ENCODE peak calls at places on chromosomes 5 and 9, in nine cellular contexts. One of them, this sample, is unnamed.

GRCh38 chr5:153881687-153882086 is 157.0 kb downstream of the FAM114A2 start:
- DNase-seq in sigmoid colon: no peak
- DNase-seq in Peyer's patch: no peak
- DNase-seq in HCT116: no peak
- DNase-seq in spleen: no peak
- DNase-seq in ovary: no peak
- DNase-seq in adrenal gland: no peak
- DNase-seq in uterus: no peak
- DNase-seq in A549: no peak
- DNase-seq in this sample: no peak

GRCh38 chr9:81380960-81381359 is 308.4 kb downstream of the TLE1 start:
- DNase-seq in adrenal gland: no peak
- DNase-seq in sigmoid colon: no peak
- DNase-seq in A549: no peak
- DNase-seq in spleen: no peak
- DNase-seq in ovary: no peak
- DNase-seq in uterus: no peak
- DNase-seq in Peyer's patch: no peak
- DNase-seq in HCT116: no peak
- DNase-seq in this sample: no peak

GRCh38 chr9:17783227-17783626 is 204.4 kb downstream of the SH3GL2 start:
- DNase-seq in HCT116: no peak
- DNase-seq in A549: no peak
- DNase-seq in ovary: no peak
- DNase-seq in spleen: no peak
- DNase-seq in uterus: no peak
- DNase-seq in Peyer's patch: no peak
- DNase-seq in adrenal gland: no peak
- DNase-seq in sigmoid colon: no peak
- DNase-seq in this sample: no peak

GRCh38 chr5:89583534-89583933 is 700.5 kb upstream of the MEF2C start:
- DNase-seq in Peyer's patch: no peak
- DNase-seq in ovary: no peak
- DNase-seq in adrenal gland: no peak
- DNase-seq in HCT116: no peak
- DNase-seq in spleen: no peak
- DNase-seq in A549: no peak
- DNase-seq in uterus: no peak
- DNase-seq in sigmoid colon: no peak
- DNase-seq in this sample: no peak

GRCh38 chr5:151072234-151073025 is 8.4 kb downstream of the TNIP1 start:
- DNase-seq in spleen: peak; percentile 11
- DNase-seq in sigmoid colon: no peak
- DNase-seq in Peyer's patch: no peak
- DNase-seq in uterus: no peak
- DNase-seq in HCT116: no peak
- DNase-seq in ovary: no peak
- DNase-seq in A549: peak; percentile 75
- DNase-seq in adrenal gland: no peak
- DNase-seq in this sample: no peak

GRCh38 chr5:173733831-173734491 is 117.5 kb upstream of the BOD1 start:
- DNase-seq in sigmoid colon: no peak
- DNase-seq in ovary: no peak
- DNase-seq in A549: no peak
- DNase-seq in HCT116: no peak
- DNase-seq in uterus: no peak
- DNase-seq in spleen: peak; percentile 82
- DNase-seq in Peyer's patch: no peak
- DNase-seq in adrenal gland: no peak
- DNase-seq in this sample: no peak

GRCh38 chr5:116652196-116652729 is 77.6 kb upstream of the SEMA6A start:
- DNase-seq in spleen: no peak
- DNase-seq in sigmoid colon: peak; percentile 72
- DNase-seq in ovary: no peak
- DNase-seq in A549: no peak
- DNase-seq in HCT116: peak; percentile 79
- DNase-seq in adrenal gland: no peak
- DNase-seq in Peyer's patch: no peak
- DNase-seq in uterus: peak; percentile 19
- DNase-seq in this sample: no peak

GRCh38 chr9:112764344-112764743 is 13.8 kb downstream of the SNX30 start:
- DNase-seq in spleen: no peak
- DNase-seq in HCT116: no peak
- DNase-seq in ovary: no peak
- DNase-seq in Peyer's patch: no peak
- DNase-seq in A549: no peak
- DNase-seq in uterus: no peak
- DNase-seq in sigmoid colon: no peak
- DNase-seq in adrenal gland: no peak
- DNase-seq in this sample: peak; percentile 74

GRCh38 chr5:88666761-88667186 is 216.2 kb downstream of the MEF2C start:
- DNase-seq in adrenal gland: no peak
- DNase-seq in HCT116: no peak
- DNase-seq in A549: no peak
- DNase-seq in Peyer's patch: no peak
- DNase-seq in uterus: no peak
- DNase-seq in spleen: no peak
- DNase-seq in ovary: no peak
- DNase-seq in sigmoid colon: no peak
- DNase-seq in this sample: no peak

GRCh38 chr9:89576404-89576824 is 28.4 kb upstream of the GADD45G start:
- DNase-seq in adrenal gland: no peak
- DNase-seq in HCT116: peak; percentile 18
- DNase-seq in A549: peak; percentile 38
- DNase-seq in ovary: no peak
- DNase-seq in Peyer's patch: no peak
- DNase-seq in sigmoid colon: no peak
- DNase-seq in uterus: no peak
- DNase-seq in spleen: no peak
- DNase-seq in this sample: no peak

GRCh38 chr5:59678959-59679358 is 214.6 kb downstream of the PDE4D start:
- DNase-seq in sigmoid colon: no peak
- DNase-seq in uterus: no peak
- DNase-seq in spleen: no peak
- DNase-seq in HCT116: no peak
- DNase-seq in A549: no peak
- DNase-seq in Peyer's patch: no peak
- DNase-seq in adrenal gland: no peak
- DNase-seq in ovary: no peak
- DNase-seq in this sample: no peak

GRCh38 chr9:764105-764524 is 77.4 kb upstream of the DMRT1 start:
- DNase-seq in spleen: peak; percentile 76
- DNase-seq in HCT116: peak; percentile 90
- DNase-seq in sigmoid colon: peak; percentile 86
- DNase-seq in A549: peak; percentile 86
- DNase-seq in adrenal gland: peak; percentile 67
- DNase-seq in ovary: peak; percentile 55
- DNase-seq in uterus: peak; percentile 66
- DNase-seq in Peyer's patch: peak; percentile 68
- DNase-seq in this sample: peak; percentile 70

GRCh38 chr5:59525957-59526356 is 367.6 kb downstream of the PDE4D start:
- DNase-seq in A549: no peak
- DNase-seq in Peyer's patch: no peak
- DNase-seq in spleen: no peak
- DNase-seq in ovary: no peak
- DNase-seq in uterus: no peak
- DNase-seq in sigmoid colon: no peak
- DNase-seq in adrenal gland: no peak
- DNase-seq in HCT116: no peak
- DNase-seq in this sample: no peak

GRCh38 chr9:19782005-19782404 is 6.8 kb downstream of the SLC24A2 start:
- DNase-seq in sigmoid colon: no peak
- DNase-seq in A549: no peak
- DNase-seq in ovary: no peak
- DNase-seq in spleen: no peak
- DNase-seq in HCT116: no peak
- DNase-seq in uterus: no peak
- DNase-seq in adrenal gland: no peak
- DNase-seq in Peyer's patch: no peak
- DNase-seq in this sample: no peak

GRCh38 chr5:122165574-122166021 is 36.3 kb downstream of the ZNF474 start:
- DNase-seq in Peyer's patch: no peak
- DNase-seq in spleen: no peak
- DNase-seq in HCT116: no peak
- DNase-seq in uterus: no peak
- DNase-seq in adrenal gland: no peak
- DNase-seq in sigmoid colon: no peak
- DNase-seq in ovary: no peak
- DNase-seq in A549: no peak
- DNase-seq in this sample: no peak

GRCh38 chr5:103254921-103255320 is 3.6 kb upstream of the MACIR start:
- DNase-seq in A549: no peak
- DNase-seq in adrenal gland: no peak
- DNase-seq in Peyer's patch: no peak
- DNase-seq in uterus: no peak
- DNase-seq in HCT116: no peak
- DNase-seq in spleen: no peak
- DNase-seq in sigmoid colon: no peak
- DNase-seq in ovary: no peak
- DNase-seq in this sample: no peak

GRCh38 chr5:17157916-17158529 is 59.4 kb upstream of the BASP1 start:
- DNase-seq in ovary: no peak
- DNase-seq in HCT116: no peak
- DNase-seq in uterus: no peak
- DNase-seq in A549: no peak
- DNase-seq in sigmoid colon: no peak
- DNase-seq in Peyer's patch: no peak
- DNase-seq in spleen: no peak
- DNase-seq in adrenal gland: no peak
- DNase-seq in this sample: no peak

DNA sequence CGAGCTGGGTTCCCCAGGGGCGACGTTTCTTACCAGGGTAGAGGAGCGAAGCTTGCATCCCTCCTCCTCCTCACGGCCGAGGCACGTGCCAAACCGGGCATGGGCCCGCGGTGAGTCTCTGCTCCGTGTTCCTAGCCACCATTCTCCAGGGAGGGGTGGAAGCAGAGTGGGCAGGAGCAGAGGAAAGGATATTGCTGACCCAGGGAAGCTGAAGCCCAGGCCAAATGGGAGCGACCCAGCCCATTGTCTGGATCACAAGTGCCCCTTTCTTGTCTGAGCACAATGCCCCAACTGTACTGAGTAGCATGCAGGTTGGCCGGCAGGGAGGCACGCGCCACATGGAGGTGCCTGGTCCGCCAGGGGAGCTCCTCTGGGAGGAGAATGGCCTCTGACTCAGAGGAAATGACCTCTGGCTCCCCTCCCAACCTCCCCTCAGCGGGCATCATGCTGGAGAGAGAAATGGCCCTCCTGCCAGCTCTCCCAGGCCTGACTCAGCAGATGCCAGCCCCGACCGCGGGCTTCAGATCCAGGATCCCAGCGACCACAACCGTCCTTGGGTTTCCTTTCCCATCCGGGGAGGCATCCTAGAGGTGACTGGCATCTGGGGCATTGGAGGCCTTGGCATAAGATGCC is 1.1 kb downstream of the PRR7 start:
- DNase-seq in uterus: peak; percentile 41
- DNase-seq in spleen: peak; percentile 87
- DNase-seq in Peyer's patch: no peak
- DNase-seq in ovary: peak; percentile 57
- DNase-seq in A549: peak; percentile 88
- DNase-seq in adrenal gland: peak; percentile 94
- DNase-seq in sigmoid colon: peak; percentile 78
- DNase-seq in HCT116: peak; percentile 73
- DNase-seq in this sample: peak; percentile 68
- TF ChIP-seq CTCF in uterus: no peak
- TF ChIP-seq CTCF in spleen: no peak
- TF ChIP-seq CTCF in Peyer's patch: no peak
- TF ChIP-seq CTCF in ovary: no peak
- TF ChIP-seq CTCF in A549: no peak
- TF ChIP-seq CTCF in adrenal gland: peak; percentile 14
- TF ChIP-seq CTCF in sigmoid colon: no peak
- TF ChIP-seq CTCF in HCT116: no peak
- TF ChIP-seq CTCF in this sample: no peak

GRCh38 chr5:128927644-128928043 is 37.6 kb upstream of the SLC27A6 start:
- DNase-seq in adrenal gland: no peak
- DNase-seq in uterus: no peak
- DNase-seq in Peyer's patch: no peak
- DNase-seq in sigmoid colon: no peak
- DNase-seq in spleen: no peak
- DNase-seq in A549: no peak
- DNase-seq in ovary: no peak
- DNase-seq in HCT116: no peak
- DNase-seq in this sample: no peak
- TF ChIP-seq POLR2A in adrenal gland: no peak
- TF ChIP-seq POLR2A in uterus: no peak
- TF ChIP-seq POLR2A in Peyer's patch: no peak
- TF ChIP-seq POLR2A in sigmoid colon: no peak
- TF ChIP-seq POLR2A in spleen: no peak
- TF ChIP-seq POLR2A in A549: no peak
- TF ChIP-seq POLR2A in ovary: no peak
- TF ChIP-seq POLR2A in HCT116: no peak
- TF ChIP-seq POLR2A in this sample: no peak

GRCh38 chr9:96655198-96655851 is at the start of gene PRXL2C:
- DNase-seq in adrenal gland: peak; percentile 86
- DNase-seq in Peyer's patch: peak; percentile 94
- DNase-seq in ovary: peak; percentile 88
- DNase-seq in A549: peak; percentile 55
- DNase-seq in sigmoid colon: peak; percentile 94
- DNase-seq in HCT116: no peak
- DNase-seq in spleen: peak; percentile 94
- DNase-seq in uterus: peak; percentile 85
- DNase-seq in this sample: peak; percentile 92

GRCh38 chr9:96654450-96655197 is 493 bp downstream of the PRXL2C start:
- DNase-seq in sigmoid colon: peak; percentile 92
- DNase-seq in ovary: peak; percentile 89
- DNase-seq in A549: peak; percentile 71
- DNase-seq in HCT116: peak; percentile 54
- DNase-seq in uterus: peak; percentile 81
- DNase-seq in adrenal gland: peak; percentile 76
- DNase-seq in spleen: peak; percentile 91
- DNase-seq in Peyer's patch: peak; percentile 84
- DNase-seq in this sample: peak; percentile 89

GRCh38 chr9:96646081-96646991 is 8.8 kb downstream of the PRXL2C start:
- DNase-seq in ovary: no peak
- DNase-seq in adrenal gland: no peak
- DNase-seq in uterus: no peak
- DNase-seq in spleen: no peak
- DNase-seq in sigmoid colon: no peak
- DNase-seq in HCT116: no peak
- DNase-seq in A549: no peak
- DNase-seq in Peyer's patch: no peak
- DNase-seq in this sample: no peak

GRCh38 chr9:96649620-96650323 is 5.3 kb downstream of the PRXL2C start:
- DNase-seq in spleen: no peak
- DNase-seq in Peyer's patch: no peak
- DNase-seq in HCT116: no peak
- DNase-seq in ovary: no peak
- DNase-seq in uterus: no peak
- DNase-seq in A549: no peak
- DNase-seq in adrenal gland: no peak
- DNase-seq in sigmoid colon: no peak
- DNase-seq in this sample: no peak

GRCh38 chr9:96651626-96652025 is 3.5 kb downstream of the PRXL2C start:
- DNase-seq in HCT116: no peak
- DNase-seq in sigmoid colon: no peak
- DNase-seq in Peyer's patch: no peak
- DNase-seq in ovary: no peak
- DNase-seq in A549: peak; percentile 47
- DNase-seq in spleen: no peak
- DNase-seq in uterus: no peak
- DNase-seq in adrenal gland: no peak
- DNase-seq in this sample: no peak
- TF ChIP-seq CTCF in HCT116: peak; percentile 45
- TF ChIP-seq CTCF in sigmoid colon: peak; percentile 6
- TF ChIP-seq CTCF in Peyer's patch: peak; percentile 54
- TF ChIP-seq CTCF in ovary: no peak
- TF ChIP-seq CTCF in A549: peak; percentile 61
- TF ChIP-seq CTCF in spleen: peak; percentile 45
- TF ChIP-seq CTCF in uterus: no peak
- TF ChIP-seq CTCF in adrenal gland: no peak
- TF ChIP-seq CTCF in this sample: no peak

GRCh38 chr5:66974256-66974655 is 222.3 kb downstream of the CD180 start:
- DNase-seq in sigmoid colon: no peak
- DNase-seq in HCT116: no peak
- DNase-seq in adrenal gland: no peak
- DNase-seq in Peyer's patch: no peak
- DNase-seq in uterus: no peak
- DNase-seq in spleen: no peak
- DNase-seq in ovary: no peak
- DNase-seq in A549: no peak
- DNase-seq in this sample: no peak
- TF ChIP-seq POLR2A in sigmoid colon: no peak
- TF ChIP-seq POLR2A in HCT116: no peak
- TF ChIP-seq POLR2A in adrenal gland: no peak
- TF ChIP-seq POLR2A in Peyer's patch: no peak
- TF ChIP-seq POLR2A in uterus: no peak
- TF ChIP-seq POLR2A in spleen: no peak
- TF ChIP-seq POLR2A in ovary: no peak
- TF ChIP-seq POLR2A in A549: no peak
- TF ChIP-seq POLR2A in this sample: no peak